ENCODE peak calls at places on chromosomes 2 and 18, in five cellular contexts. A is HepG2, E is SK-N-SH, D is GM12878, J is K562. P is an unnamed sample.
A peak's percentile ranks its signal among the peaks of the same experiment; 100 is the strongest.

GRCh38 chr2:197628043-197628500 is 47.3 kb downstream of the RFTN2 start:
- DNase-seq in J (no peak), A (no peak), E (no peak), D (peak; percentile 79), P (no peak)

GRCh38 chr18:79546781-79547272 is 132.8 kb upstream of the CTDP1 start:
- DNase-seq in D (no peak), E (no peak), A (no peak), J (no peak), P (no peak)

GRCh38 chr2:175039031-175039430 is 33.9 kb upstream of the CHN1 start:
- DNase-seq in J (no peak), D (no peak), A (peak; percentile 15), E (no peak), P (no peak)

GRCh38 chr18:2853926-2854664 is 7.3 kb downstream of the EMILIN2 start:
- DNase-seq in A (no peak), D (no peak), E (no peak), J (peak; percentile 97), P (no peak)

GRCh38 chr2:84496386-84496785 is 19.9 kb upstream of the DNAH6 start:
- DNase-seq in J (no peak), D (no peak), E (no peak), A (no peak), P (no peak)

GRCh38 chr18:73283788-73284187 is 416.0 kb upstream of the NETO1 start:
- DNase-seq in D (no peak), A (no peak), E (no peak), J (no peak), P (no peak)

GRCh38 chr18:25016666-25017065 is 335.3 kb downstream of the ZNF521 start:
- DNase-seq in D (no peak), J (no peak), A (no peak), E (no peak), P (peak; percentile 1)

GRCh38 chr2:62459106-62459505 is 46.9 kb downstream of the TMEM17 start:
- DNase-seq in J (no peak), E (no peak), A (no peak), D (no peak), P (no peak)

GRCh38 chr2:27494284-27494943 is 586 bp downstream of the FNDC4 start:
- DNase-seq in J (peak; percentile 79), A (peak; percentile 50), D (no peak), E (no peak), P (no peak)

GRCh38 chr2:137924019-137924418 is 40.3 kb upstream of the HNMT start:
- DNase-seq in D (no peak), A (no peak), E (no peak), J (no peak), P (no peak)

GRCh38 chr2:73252238-73253027 is 18.3 kb downstream of the CCT7 start:
- DNase-seq in J (no peak), D (no peak), A (no peak), E (no peak), P (no peak)

DNA sequence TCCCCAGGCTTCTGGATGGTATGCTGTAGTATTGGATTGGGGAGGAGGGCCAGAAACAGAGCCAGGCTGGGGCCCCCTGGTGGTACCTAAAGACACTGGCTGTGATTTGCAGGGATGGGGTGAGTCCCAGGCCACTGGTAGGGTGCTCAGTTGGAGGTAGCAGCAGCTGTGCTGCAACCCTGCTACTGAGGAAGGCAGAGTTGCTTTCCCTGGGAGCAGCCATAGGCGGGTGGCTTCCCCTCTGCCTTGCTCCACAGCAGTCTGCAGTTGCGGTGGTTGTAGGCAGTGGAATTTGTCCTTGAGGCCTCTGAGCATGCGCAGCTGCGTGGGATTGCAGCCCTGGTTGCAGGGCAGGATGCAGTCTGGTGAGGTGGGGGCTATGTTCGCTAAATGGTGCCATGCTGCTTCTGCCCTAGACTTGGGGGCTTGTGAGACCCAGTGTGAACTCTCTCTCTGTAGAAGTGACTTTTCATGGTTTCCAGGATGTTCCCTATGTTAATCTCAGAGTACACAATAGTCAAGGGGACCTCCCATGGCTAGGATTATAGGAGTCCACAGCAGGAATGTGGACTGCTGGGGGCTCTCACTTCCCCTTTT is 443.5 kb downstream of the XIRP2 start:
- DNase-seq in A (peak; percentile 11), E (peak; percentile 12), D (no peak), J (no peak), P (peak; percentile 11)
- TF ChIP-seq CHD2 in A (no peak), E (no peak), D (no peak), J (no peak), P (no peak)

DNA sequence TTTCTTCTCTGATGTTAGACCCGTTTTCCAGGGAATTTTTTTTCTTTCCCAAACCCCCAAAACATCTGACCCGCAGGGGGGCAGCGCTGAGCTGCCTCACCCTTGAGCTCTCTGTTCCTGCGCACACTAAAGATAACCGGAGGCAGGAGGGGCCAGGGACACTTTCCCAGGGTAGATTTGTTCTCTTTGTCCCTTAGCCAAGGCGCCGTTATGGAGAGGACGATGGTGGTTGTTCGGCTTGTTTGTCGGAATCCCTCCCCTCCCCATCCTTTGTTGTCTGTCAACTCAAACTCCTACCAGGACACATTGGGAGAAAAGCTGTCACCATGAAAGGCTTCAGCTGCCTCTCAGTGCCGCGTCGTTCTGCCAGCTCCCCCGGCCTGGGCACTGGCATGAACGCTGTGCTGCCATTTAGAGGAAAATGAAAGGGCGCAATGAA is 62.3 kb downstream of the RND3 start:
- DNase-seq in D (no peak), J (no peak), E (no peak), A (no peak), P (no peak)
- TF ChIP-seq SMC3 in D (no peak), J (no peak), E (no peak), A (no peak), P (no peak)

DNA sequence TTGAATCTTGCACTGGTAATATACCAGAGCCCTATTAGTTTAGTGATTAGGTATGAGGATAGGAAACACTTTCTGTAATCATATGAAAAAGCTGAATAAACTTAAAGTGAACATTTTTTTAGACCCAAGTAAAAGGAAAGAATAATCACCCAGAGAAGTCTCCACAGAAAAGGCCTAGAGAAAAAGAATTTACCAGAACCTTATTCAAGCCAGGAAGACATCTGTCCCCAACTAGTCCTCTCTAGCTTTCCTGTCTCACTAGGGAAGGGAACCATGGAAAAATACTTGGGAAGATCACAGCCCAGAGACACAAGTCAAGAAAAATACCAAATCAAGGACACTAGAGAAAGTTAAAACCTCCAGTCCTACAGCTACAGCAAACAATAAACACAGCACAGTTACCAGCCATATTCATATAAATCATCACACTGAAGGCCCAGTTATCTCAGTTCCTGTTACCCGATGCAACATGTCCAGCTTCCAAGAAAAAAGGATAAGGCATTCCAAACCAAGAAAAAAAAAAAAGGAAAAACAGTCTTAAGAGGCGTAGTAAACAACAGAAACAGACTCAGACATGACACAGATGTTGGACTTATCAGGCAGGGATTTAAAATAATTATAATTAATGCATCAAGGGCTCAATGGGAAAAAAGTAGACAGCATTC is 461.5 kb downstream of the IRS1 start:
- DNase-seq in E (no peak), J (no peak), A (no peak), D (no peak), P (no peak)
- TF ChIP-seq CHD2 in E (no peak), J (no peak), A (no peak), D (no peak), P (no peak)

DNA sequence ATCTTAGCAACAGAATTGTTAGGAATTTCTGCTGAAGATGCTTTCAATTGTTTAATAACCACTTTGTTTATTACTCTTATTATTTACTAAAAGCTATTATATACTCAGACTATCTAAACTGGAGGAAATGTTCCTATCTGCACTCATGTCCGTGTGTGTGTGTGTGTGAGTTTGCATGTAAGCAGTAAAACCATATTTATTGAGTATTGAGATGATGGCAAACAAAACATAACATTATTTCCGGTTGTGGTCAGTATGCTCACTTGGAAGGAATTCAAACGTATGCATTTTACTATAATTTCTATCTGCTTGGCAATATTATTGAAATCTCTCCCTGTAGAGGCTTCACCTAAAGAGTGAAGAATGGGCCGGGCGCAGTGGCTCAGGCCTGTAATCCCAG is 43.0 kb upstream of the ZNF804A start:
- DNase-seq in D (no peak), E (no peak), J (no peak), A (no peak), P (no peak)
- TF ChIP-seq SMC3 in D (no peak), E (no peak), J (no peak), A (no peak), P (no peak)

DNA sequence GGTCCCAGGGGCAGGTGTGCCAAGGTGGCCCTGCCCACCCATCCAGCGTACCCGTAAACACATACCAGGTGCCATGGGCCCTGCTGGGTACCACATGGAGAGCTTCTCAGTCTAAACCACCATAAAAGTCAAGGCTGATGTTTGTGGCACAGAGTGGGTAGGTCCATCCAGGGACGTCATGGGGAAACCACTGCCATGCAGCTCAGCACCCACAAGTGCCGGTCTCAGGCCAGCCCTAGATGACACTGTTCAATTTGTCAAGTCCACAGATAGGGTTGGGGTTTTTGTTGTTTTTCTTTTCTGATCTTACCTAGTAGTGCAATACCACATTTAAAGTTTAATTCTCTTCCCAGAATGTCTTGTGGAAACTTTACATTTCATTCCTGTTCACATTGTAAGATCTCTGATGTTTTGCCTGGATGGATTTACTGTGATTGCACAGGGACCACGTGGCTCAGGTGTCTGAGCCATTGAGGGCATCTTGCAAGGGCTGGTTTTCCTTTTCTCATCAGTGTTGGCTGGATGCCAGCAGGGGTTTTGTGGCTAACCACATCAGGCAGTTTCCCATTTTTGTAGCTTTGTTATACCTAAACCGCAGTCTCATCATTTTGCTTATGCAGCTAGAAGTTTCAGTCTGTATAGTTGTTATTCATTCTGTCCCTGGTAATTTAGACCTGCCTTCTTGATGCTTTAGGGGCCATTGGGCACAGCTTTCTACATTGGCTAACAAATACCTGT is 64.7 kb downstream of the STK25 start:
- DNase-seq in D (peak; percentile 83), A (no peak), J (no peak), E (peak; percentile 28), P (no peak)
- TF ChIP-seq CHD2 in D (no peak), A (no peak), J (no peak), E (no peak), P (no peak)

DNA sequence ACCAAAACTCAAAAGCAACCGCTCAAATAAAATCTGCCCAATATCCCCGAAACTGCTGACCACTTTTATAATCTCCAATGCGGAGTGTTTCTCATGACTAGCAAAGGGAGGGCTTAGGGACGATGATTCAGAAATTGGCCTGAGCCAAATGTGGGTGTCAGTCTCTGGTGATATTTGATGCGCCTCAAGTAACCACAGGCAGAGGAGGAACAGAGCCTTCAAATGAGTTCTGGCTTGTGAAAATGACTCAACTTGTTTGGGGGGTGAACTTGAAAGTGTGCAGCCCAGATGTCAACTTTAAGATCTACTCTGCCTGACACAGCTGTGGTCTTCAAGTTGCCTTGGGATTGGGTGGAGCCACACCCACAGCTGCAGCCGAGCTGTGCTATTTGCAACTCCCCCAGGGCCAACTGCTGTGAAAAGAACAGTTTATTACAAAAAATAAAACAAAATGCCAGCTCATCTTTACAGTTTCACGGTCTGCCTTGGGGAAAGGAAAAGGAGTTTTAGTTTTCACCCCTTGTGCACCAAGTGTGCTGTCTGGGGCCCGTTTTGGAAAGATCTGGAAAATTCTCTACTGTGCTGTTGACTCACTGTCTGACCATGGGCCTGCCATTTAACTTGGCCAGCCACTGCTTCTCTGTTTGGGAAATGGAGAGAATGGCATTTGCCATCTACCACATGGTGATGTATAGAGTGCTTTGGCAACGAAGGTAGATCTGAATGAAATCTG is 222.1 kb downstream of the MTX2 start:
- DNase-seq in A (no peak), J (peak; percentile 71), D (peak; percentile 67), E (peak; percentile 29), P (no peak)
- TF ChIP-seq SMC3 in A (no peak), J (no peak), D (no peak), E (no peak), P (no peak)

DNA sequence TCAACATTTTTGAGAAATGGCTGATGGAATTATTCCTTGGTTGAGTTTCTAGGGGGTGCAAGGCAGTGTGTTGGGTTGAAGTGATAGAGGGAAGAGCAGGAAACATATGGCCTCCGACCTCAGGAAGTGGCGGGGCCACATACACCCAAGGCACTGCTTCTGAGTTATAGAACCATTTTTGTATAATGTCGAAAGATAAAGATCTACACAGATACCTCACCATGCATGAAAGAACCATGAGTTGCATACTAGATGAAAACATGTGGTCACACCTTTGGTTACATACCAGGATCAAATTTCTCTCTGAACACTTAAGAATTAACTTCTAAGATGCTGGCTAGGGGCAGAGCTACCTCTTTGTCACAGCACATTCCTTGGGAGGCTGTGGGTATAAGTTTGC is 23.2 kb downstream of the LAMA3 start:
- DNase-seq in A (no peak), J (no peak), D (no peak), E (no peak), P (no peak)
- TF ChIP-seq CHD2 in A (no peak), J (no peak), D (no peak), E (no peak), P (no peak)